ENCODE peak calls at places on chromosomes 7 and 10, in four cellular contexts. T is activated CD8-positive, alpha-beta T cell treated with anti-CD3 and anti-CD28 coated beads for 36 hours; S is activated CD4-positive, alpha-beta T cell treated with anti-CD3 and anti-CD28 coated beads for 48 hours; K is left ventricle myocardium superior. E is an unnamed sample.

GRCh38 chr7:21939136-21939857 is 6.4 kb downstream of the CDCA7L start:
- DNase-seq in S (peak; percentile 74), K (no peak), T (peak; percentile 90), E (no peak)

GRCh38 chr10:102534333-102534732 is 30.6 kb downstream of the SUFU start:
- DNase-seq in K (no peak), S (no peak), T (no peak), E (no peak)

GRCh38 chr10:88831709-88832108 is 19.9 kb downstream of the ANKRD22 start:
- DNase-seq in S (peak; percentile 52), T (peak; percentile 70), K (no peak), E (no peak)

GRCh38 chr10:114519306-114519669 is 115.0 kb upstream of the AFAP1L2 start:
- DNase-seq in T (no peak), S (no peak), K (peak; percentile 40), E (no peak)

GRCh38 chr7:84510501-84510900 is 315.9 kb upstream of the SEMA3A start:
- DNase-seq in K (no peak), S (no peak), T (no peak), E (no peak)

GRCh38 chr7:111486472-111487142 is 75.7 kb downstream of the IMMP2L start:
- DNase-seq in T (peak; percentile 5), K (no peak), S (no peak), E (peak; percentile 21)

GRCh38 chr10:98269435-98269912 is 1.5 kb upstream of the LOXL4 start:
- DNase-seq in T (no peak), S (no peak), K (peak; percentile 89), E (no peak)

GRCh38 chr7:35528381-35528977 is 166.5 kb downstream of the HERPUD2 start:
- DNase-seq in S (no peak), K (no peak), T (no peak), E (no peak)

GRCh38 chr10:29276251-29276850 is 12.5 kb upstream of the LYZL1 start:
- DNase-seq in K (no peak), T (no peak), S (no peak), E (no peak)

GRCh38 chr7:107902381-107902780 is 11.4 kb downstream of the DLD start:
- DNase-seq in K (no peak), T (no peak), S (no peak), E (no peak)

GRCh38 chr10:92832998-92833642 is 15.2 kb upstream of the EXOC6 start:
- DNase-seq in S (peak; percentile 26), T (no peak), K (no peak), E (no peak)

GRCh38 chr7:28382146-28382545 is 30.2 kb upstream of the CREB5 start:
- DNase-seq in T (no peak), S (no peak), K (no peak), E (no peak)

GRCh38 chr10:31374146-31374696 is 55.2 kb downstream of the ZEB1 start:
- DNase-seq in T (no peak), K (no peak), S (no peak), E (no peak)

GRCh38 chr10:52779541-52780390 is 7.2 kb upstream of the MBL2 start:
- DNase-seq in T (peak; percentile 65), K (peak; percentile 65), S (peak; percentile 69), E (peak; percentile 71)

GRCh38 chr10:9211228-9211627 is 1156.7 kb downstream of the GATA3 start:
- DNase-seq in S (no peak), T (no peak), K (no peak), E (no peak)

GRCh38 chr7:2201128-2201527 is 31.6 kb downstream of the MAD1L1 start:
- DNase-seq in K (no peak), S (no peak), T (no peak), E (no peak)

GRCh38 chr10:125982256-125982948 is 86.0 kb downstream of the FANK1 start:
- DNase-seq in T (peak; percentile 9), K (no peak), S (peak; percentile 38), E (peak; percentile 14)

GRCh38 chr7:122073635-122074034 is 70.4 kb downstream of the AASS start:
- DNase-seq in S (no peak), K (no peak), T (no peak), E (no peak)

GRCh38 chr7:32941996-32942782 is 15.1 kb upstream of the FKBP9 start:
- DNase-seq in T (peak; percentile 68), K (peak; percentile 86), S (peak; percentile 56), E (no peak)

GRCh38 chr7:100077205-100077604 is 4.3 kb downstream of the ZNF3 start:
- DNase-seq in K (no peak), T (no peak), S (no peak), E (no peak)

GRCh38 chr7:128795129-128795528 is 3.4 kb downstream of the CCDC136 start:
- DNase-seq in K (no peak), S (no peak), T (no peak), E (no peak)

GRCh38 chr10:470339-471003 is 219.0 kb downstream of the DIP2C start:
- DNase-seq in S (peak; percentile 36), K (no peak), T (peak; percentile 69), E (no peak)

GRCh38 chr7:132828502-132828901 is 252.2 kb upstream of the PLXNA4 start:
- DNase-seq in T (no peak), K (no peak), S (no peak), E (no peak)

GRCh38 chr7:526474-527034 is 6.9 kb upstream of the PDGFA start:
- DNase-seq in S (no peak), T (no peak), K (no peak), E (no peak)

GRCh38 chr10:79181227-79181626 is 112.5 kb downstream of the ZMIZ1 start:
- DNase-seq in S (no peak), T (no peak), K (peak; percentile 26), E (no peak)

GRCh38 chr7:42700376-42701327 is 211.2 kb downstream of the C7orf25 start:
- DNase-seq in S (no peak), K (no peak), T (no peak), E (no peak)

GRCh38 chr10:95651346-95652115 is 5.0 kb downstream of the ALDH18A1 start:
- DNase-seq in T (no peak), S (no peak), K (no peak), E (no peak)

GRCh38 chr7:117590191-117590590 is 110.4 kb downstream of the CFTR start:
- DNase-seq in K (no peak), S (no peak), T (no peak), E (no peak)

GRCh38 chr7:41478187-41478586 is 224.7 kb downstream of the INHBA start:
- DNase-seq in S (no peak), T (no peak), K (no peak), E (no peak)

GRCh38 chr7:108770981-108771728 is 201.5 kb downstream of the DNAJB9 start:
- DNase-seq in K (no peak), T (no peak), S (no peak), E (no peak)

GRCh38 chr10:11679946-11680345 is 62.2 kb upstream of the ECHDC3 start:
- DNase-seq in T (no peak), S (no peak), K (no peak), E (no peak)

GRCh38 chr10:110457851-110458582 is 39.7 kb upstream of the DUSP5 start:
- DNase-seq in T (no peak), S (no peak), K (no peak), E (no peak)

GRCh38 chr10:86062647-86063145 is 303.9 kb downstream of the GRID1 start:
- DNase-seq in S (no peak), K (no peak), T (no peak), E (no peak)

GRCh38 chr10:128735996-128736395 is 609.8 kb upstream of the MKI67 start:
- DNase-seq in K (no peak), T (no peak), S (no peak), E (no peak)

GRCh38 chr10:24418532-24418931 is 209.6 kb downstream of the KIAA1217 start:
- DNase-seq in S (no peak), T (no peak), K (no peak), E (no peak)

GRCh38 chr7:98624846-98625420 is 7.8 kb downstream of the NPTX2 start:
- DNase-seq in T (no peak), K (no peak), S (no peak), E (no peak)

GRCh38 chr10:92816106-92816505 is 32.2 kb upstream of the EXOC6 start:
- DNase-seq in T (no peak), S (no peak), K (no peak), E (no peak)

GRCh38 chr7:130695840-130696239 is 9.5 kb upstream of the TSGA13 start:
- DNase-seq in K (no peak), S (no peak), T (no peak), E (no peak)

GRCh38 chr10:123865880-123866279 is 25.7 kb downstream of the CPXM2 start:
- DNase-seq in S (no peak), K (no peak), T (no peak), E (no peak)

E was measured in DND-41.